ENCODE peak calls at places on chromosomes 13 and 19, in five cellular contexts. F is stimulated activated CD8-positive, alpha-beta memory T cell treated with anti-CD3 and anti-CD28 coated beads, Interleukin-12 subunit alpha, Interleukin-12 subunit beta, amount 100 ng/mL, for 4 hours; J is PC-3; G is CD4-positive, alpha-beta memory T cell; N is Peyer's patch. B is an unnamed sample.

GRCh38 chr13:99968521-99969367 is 2.8 kb downstream of the ZIC5 start:
- DNase-seq in F (no peak), J (no peak), G (no peak), N (no peak), B (no peak)

GRCh38 chr19:54335164-54335563 is 3.8 kb downstream of the LILRA4 start:
- DNase-seq in F (no peak), J (no peak), G (no peak), N (no peak), B (no peak)

GRCh38 chr13:48125794-48126228 is 30.9 kb upstream of the MED4 start:
- DNase-seq in F (no peak), J (no peak), G (no peak), N (no peak), B (peak)

GRCh38 chr13:72696590-72696989 is 30.8 kb downstream of the MZT1 start:
- DNase-seq in F (no peak), J (peak), G (no peak), N (no peak), B (peak)

GRCh38 chr19:48490980-48491792 is 20.4 kb downstream of the LMTK3 start:
- DNase-seq in F (peak), J (peak), G (peak), N (peak), B (no peak)

GRCh38 chr13:114111577-114111976 is 20.8 kb downstream of the RASA3 start:
- DNase-seq in F (no peak), J (no peak), G (no peak), N (no peak), B (no peak)

GRCh38 chr13:72886272-72887062 is 104.5 kb downstream of the PIBF1 start:
- DNase-seq in F (no peak), J (no peak), G (no peak), N (no peak), B (no peak)

GRCh38 chr19:46383846-46384245 is 29.5 kb downstream of the CCDC8 start:
- DNase-seq in F (no peak), J (no peak), G (no peak), N (no peak), B (no peak)

GRCh38 chr13:85772379-85772778 is 26.8 kb downstream of the SLITRK6 start:
- DNase-seq in F (no peak), J (peak), G (no peak), N (no peak), B (peak)

GRCh38 chr19:30359936-30360335 is 12.2 kb upstream of the ZNF536 start:
- DNase-seq in F (no peak), J (no peak), G (no peak), N (no peak), B (no peak)

GRCh38 chr13:74978596-74978995 is 503.4 kb downstream of the TBC1D4 start:
- DNase-seq in F (no peak), J (no peak), G (no peak), N (no peak), B (no peak)

GRCh38 chr19:9323557-9323918 is 441 bp upstream of the ZNF559 start:
- DNase-seq in F (no peak), J (peak), G (no peak), N (peak), B (peak)

GRCh38 chr13:87274209-87274819 is 396.9 kb upstream of the SLITRK5 start:
- DNase-seq in F (no peak), J (peak), G (peak), N (no peak), B (no peak)

GRCh38 chr13:104657196-104657595 is 1591.0 kb upstream of the SLC10A2 start:
- DNase-seq in F (no peak), J (no peak), G (no peak), N (no peak), B (no peak)

GRCh38 chr13:97856001-97856675 is 97.3 kb upstream of the IPO5 start:
- DNase-seq in F (no peak), J (no peak), G (no peak), N (no peak), B (peak)

GRCh38 chr13:98460519-98460918 is 116.4 kb downstream of the STK24 start:
- DNase-seq in F (no peak), J (no peak), G (no peak), N (no peak), B (no peak)

GRCh38 chr13:70623260-70623659 is 515.0 kb upstream of the KLHL1 start:
- DNase-seq in F (no peak), J (peak), G (no peak), N (no peak), B (no peak)

GRCh38 chr13:113861433-113862030 is 2.3 kb downstream of the GAS6 start:
- DNase-seq in F (no peak), J (no peak), G (no peak), N (no peak), B (no peak)

GRCh38 chr13:66933994-66934393 is 296.1 kb downstream of the PCDH9 start:
- DNase-seq in F (no peak), J (peak), G (no peak), N (no peak), B (peak)

GRCh38 chr19:17026706-17027427 is at the start of gene CPAMD8:
- DNase-seq in F (no peak), J (no peak), G (no peak), N (no peak), B (no peak)

GRCh38 chr13:112702341-112702982 is 12.6 kb downstream of the ATP11A start:
- DNase-seq in F (no peak), J (no peak), G (no peak), N (no peak), B (no peak)

GRCh38 chr19:11480927-11481776 is at the start of gene ELAVL3:
- DNase-seq in F (no peak), J (no peak), G (no peak), N (no peak), B (no peak)

GRCh38 chr13:42355118-42355840 is 83.3 kb downstream of the AKAP11 start:
- DNase-seq in F (no peak), J (no peak), G (peak), N (no peak), B (no peak)

GRCh38 chr19:40317338-40317737 is 30.9 kb downstream of the C19orf47 start:
- DNase-seq in F (no peak), J (no peak), G (no peak), N (no peak), B (no peak)